ENCODE peak calls at places on chromosomes 16 and 17, in nine cellular contexts. One of them, this sample, is unnamed.

GRCh38 chr16:60304725-60305124 is 1570.6 kb upstream of the GOT2 start:
- DNase-seq in HFF-Myc: no peak
- DNase-seq in heart right ventricle: no peak
- DNase-seq in adrenal gland: no peak
- DNase-seq in ovary: no peak
- DNase-seq in esophagus squamous epithelium: no peak
- DNase-seq in AG04450: no peak
- DNase-seq in breast epithelium: no peak
- DNase-seq in GM06990: no peak
- DNase-seq in this sample: no peak

GRCh38 chr17:35540589-35541404 is 3.3 kb upstream of the SLFN12L start:
- DNase-seq in ovary: no peak
- DNase-seq in adrenal gland: no peak
- DNase-seq in esophagus squamous epithelium: peak; percentile 16
- DNase-seq in heart right ventricle: no peak
- DNase-seq in breast epithelium: no peak
- DNase-seq in AG04450: no peak
- DNase-seq in GM06990: peak; percentile 22
- DNase-seq in HFF-Myc: no peak
- DNase-seq in this sample: no peak

GRCh38 chr16:64910351-64910750 is 211.5 kb downstream of the CDH11 start:
- DNase-seq in esophagus squamous epithelium: no peak
- DNase-seq in adrenal gland: peak; percentile 37
- DNase-seq in GM06990: no peak
- DNase-seq in ovary: peak; percentile 38
- DNase-seq in breast epithelium: no peak
- DNase-seq in heart right ventricle: peak; percentile 30
- DNase-seq in HFF-Myc: peak; percentile 57
- DNase-seq in AG04450: peak; percentile 71
- DNase-seq in this sample: peak; percentile 22

GRCh38 chr16:86987746-86988670 is 329.2 kb downstream of the C16orf95 start:
- DNase-seq in adrenal gland: no peak
- DNase-seq in heart right ventricle: no peak
- DNase-seq in HFF-Myc: no peak
- DNase-seq in GM06990: no peak
- DNase-seq in breast epithelium: peak; percentile 35
- DNase-seq in AG04450: no peak
- DNase-seq in esophagus squamous epithelium: no peak
- DNase-seq in ovary: no peak
- DNase-seq in this sample: no peak

GRCh38 chr17:57699751-57700186 is 45.3 kb downstream of the CCDC182 start:
- DNase-seq in GM06990: no peak
- DNase-seq in breast epithelium: no peak
- DNase-seq in heart right ventricle: no peak
- DNase-seq in HFF-Myc: no peak
- DNase-seq in AG04450: no peak
- DNase-seq in adrenal gland: no peak
- DNase-seq in ovary: no peak
- DNase-seq in esophagus squamous epithelium: no peak
- DNase-seq in this sample: no peak

GRCh38 chr16:85284138-85284897 is 172.0 kb upstream of the CIBAR2 start:
- DNase-seq in AG04450: no peak
- DNase-seq in adrenal gland: no peak
- DNase-seq in breast epithelium: no peak
- DNase-seq in ovary: no peak
- DNase-seq in GM06990: no peak
- DNase-seq in heart right ventricle: no peak
- DNase-seq in HFF-Myc: no peak
- DNase-seq in esophagus squamous epithelium: no peak
- DNase-seq in this sample: no peak

GRCh38 chr17:31413871-31414589 is 22.6 kb downstream of the RAB11FIP4 start:
- DNase-seq in adrenal gland: no peak
- DNase-seq in heart right ventricle: no peak
- DNase-seq in esophagus squamous epithelium: no peak
- DNase-seq in ovary: no peak
- DNase-seq in HFF-Myc: peak; percentile 21
- DNase-seq in breast epithelium: no peak
- DNase-seq in AG04450: peak; percentile 39
- DNase-seq in GM06990: no peak
- DNase-seq in this sample: no peak

GRCh38 chr17:2087597-2088211 is 32.8 kb downstream of the HIC1 start:
- DNase-seq in GM06990: peak; percentile 82
- DNase-seq in breast epithelium: no peak
- DNase-seq in AG04450: no peak
- DNase-seq in HFF-Myc: no peak
- DNase-seq in ovary: no peak
- DNase-seq in adrenal gland: peak; percentile 67
- DNase-seq in esophagus squamous epithelium: no peak
- DNase-seq in heart right ventricle: no peak
- DNase-seq in this sample: no peak

GRCh38 chr16:53061256-53061655 is 6.5 kb downstream of the CHD9 start:
- DNase-seq in heart right ventricle: no peak
- DNase-seq in esophagus squamous epithelium: no peak
- DNase-seq in breast epithelium: no peak
- DNase-seq in HFF-Myc: no peak
- DNase-seq in AG04450: no peak
- DNase-seq in ovary: no peak
- DNase-seq in adrenal gland: no peak
- DNase-seq in GM06990: peak; percentile 45
- DNase-seq in this sample: no peak
- H3K4me3 ChIP-seq in heart right ventricle: no peak overlapping the region
- H3K4me3 ChIP-seq in esophagus squamous epithelium: no peak overlapping the region
- H3K4me3 ChIP-seq in breast epithelium: no peak overlapping the region
- H3K4me3 ChIP-seq in HFF-Myc: no peak overlapping the region
- H3K4me3 ChIP-seq in AG04450: no peak overlapping the region
- H3K4me3 ChIP-seq in ovary: no peak overlapping the region
- H3K4me3 ChIP-seq in adrenal gland: no peak overlapping the region
- H3K4me3 ChIP-seq in GM06990: peak overlapping the region; percentile 50
- H3K4me3 ChIP-seq in this sample: no peak overlapping the region

GRCh38 chr17:46866747-46867146 is 15.4 kb downstream of the WNT9B start:
- DNase-seq in GM06990: no peak
- DNase-seq in HFF-Myc: no peak
- DNase-seq in AG04450: no peak
- DNase-seq in heart right ventricle: no peak
- DNase-seq in esophagus squamous epithelium: no peak
- DNase-seq in ovary: no peak
- DNase-seq in breast epithelium: no peak
- DNase-seq in adrenal gland: no peak
- DNase-seq in this sample: no peak
- TF ChIP-seq CTCF in GM06990: no peak
- TF ChIP-seq CTCF in HFF-Myc: no peak
- TF ChIP-seq CTCF in AG04450: no peak
- TF ChIP-seq CTCF in heart right ventricle: no peak
- TF ChIP-seq CTCF in esophagus squamous epithelium: no peak
- TF ChIP-seq CTCF in ovary: no peak
- TF ChIP-seq CTCF in breast epithelium: no peak
- TF ChIP-seq CTCF in adrenal gland: no peak
- TF ChIP-seq CTCF in this sample: no peak

DNA sequence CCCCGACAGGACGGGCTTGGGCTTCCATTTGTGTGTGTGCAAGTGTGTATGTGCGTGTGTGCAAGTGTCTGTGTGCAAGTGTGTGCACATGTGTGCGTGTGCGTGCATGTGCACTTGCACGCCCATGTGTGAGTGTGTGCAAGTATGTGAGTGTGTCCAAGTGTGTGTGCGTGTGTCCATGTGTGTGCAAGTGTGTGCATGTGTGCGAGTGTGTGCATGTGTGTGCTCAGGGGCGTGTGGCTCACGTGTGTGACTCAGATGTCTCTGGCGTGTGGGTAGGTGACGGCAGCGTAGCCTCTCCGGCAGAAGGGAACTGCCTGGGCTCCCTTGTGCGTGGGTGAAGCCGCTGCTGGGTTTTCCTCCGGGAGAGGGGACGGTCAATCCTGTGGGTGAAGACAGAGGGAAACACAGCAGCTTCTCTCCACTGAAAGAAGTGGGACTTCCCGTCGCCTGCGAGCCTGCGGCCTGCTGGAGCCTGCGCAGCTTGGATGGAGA is 23.1 kb upstream of the ITGAX start:
- DNase-seq in adrenal gland: no peak
- DNase-seq in heart right ventricle: no peak
- DNase-seq in GM06990: no peak
- DNase-seq in HFF-Myc: no peak
- DNase-seq in esophagus squamous epithelium: no peak
- DNase-seq in AG04450: no peak
- DNase-seq in breast epithelium: no peak
- DNase-seq in ovary: no peak
- DNase-seq in this sample: no peak
- H3K4me3 ChIP-seq in adrenal gland: no peak overlapping the region
- H3K4me3 ChIP-seq in heart right ventricle: no peak overlapping the region
- H3K4me3 ChIP-seq in GM06990: no peak overlapping the region
- H3K4me3 ChIP-seq in HFF-Myc: no peak overlapping the region
- H3K4me3 ChIP-seq in esophagus squamous epithelium: no peak overlapping the region
- H3K4me3 ChIP-seq in AG04450: no peak overlapping the region
- H3K4me3 ChIP-seq in breast epithelium: peak overlapping the region; percentile 65
- H3K4me3 ChIP-seq in ovary: no peak overlapping the region
- H3K4me3 ChIP-seq in this sample: no peak overlapping the region

DNA sequence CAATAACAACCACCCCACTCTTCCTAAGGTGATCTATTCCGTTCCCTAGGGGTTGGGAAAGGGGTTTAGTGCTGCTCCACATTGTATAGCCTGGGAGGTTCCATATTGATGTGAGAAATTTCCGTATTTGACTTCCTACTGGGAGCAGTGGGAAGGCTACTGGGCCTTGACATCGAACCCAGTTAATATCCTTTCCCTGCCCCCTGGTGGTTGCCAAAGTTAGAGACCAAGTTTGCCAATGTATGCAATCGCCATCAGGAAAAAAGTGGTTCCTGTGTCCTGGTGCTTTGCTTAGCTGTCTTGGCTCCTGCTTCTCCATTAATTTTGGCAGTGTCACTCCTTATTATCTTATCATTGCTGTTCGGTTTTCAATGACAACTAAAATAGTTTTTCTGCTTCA is 914.9 kb downstream of the KCNJ2 start:
- DNase-seq in GM06990: no peak
- DNase-seq in heart right ventricle: no peak
- DNase-seq in AG04450: no peak
- DNase-seq in adrenal gland: no peak
- DNase-seq in ovary: no peak
- DNase-seq in esophagus squamous epithelium: no peak
- DNase-seq in HFF-Myc: peak; percentile 27
- DNase-seq in breast epithelium: no peak
- DNase-seq in this sample: no peak
- TF ChIP-seq CTCF in GM06990: peak; percentile 44
- TF ChIP-seq CTCF in heart right ventricle: peak; percentile 32
- TF ChIP-seq CTCF in AG04450: peak; percentile 34
- TF ChIP-seq CTCF in adrenal gland: peak; percentile 20
- TF ChIP-seq CTCF in ovary: no peak
- TF ChIP-seq CTCF in esophagus squamous epithelium: no peak
- TF ChIP-seq CTCF in HFF-Myc: peak; percentile 56
- TF ChIP-seq CTCF in breast epithelium: peak; percentile 16
- TF ChIP-seq CTCF in this sample: peak; percentile 29

GRCh38 chr17:66675273-66675990 is 159.5 kb upstream of the CACNG5 start:
- DNase-seq in HFF-Myc: no peak
- DNase-seq in breast epithelium: no peak
- DNase-seq in heart right ventricle: no peak
- DNase-seq in esophagus squamous epithelium: no peak
- DNase-seq in adrenal gland: no peak
- DNase-seq in GM06990: no peak
- DNase-seq in AG04450: no peak
- DNase-seq in ovary: no peak
- DNase-seq in this sample: no peak
- H3K4me3 ChIP-seq in HFF-Myc: no peak overlapping the region
- H3K4me3 ChIP-seq in breast epithelium: peak overlapping the region; percentile 60
- H3K4me3 ChIP-seq in heart right ventricle: no peak overlapping the region
- H3K4me3 ChIP-seq in esophagus squamous epithelium: peak overlapping the region; percentile 36
- H3K4me3 ChIP-seq in adrenal gland: no peak overlapping the region
- H3K4me3 ChIP-seq in GM06990: no peak overlapping the region
- H3K4me3 ChIP-seq in AG04450: no peak overlapping the region
- H3K4me3 ChIP-seq in ovary: no peak overlapping the region
- H3K4me3 ChIP-seq in this sample: no peak overlapping the region

GRCh38 chr17:27566673-27567562 is 64.1 kb upstream of the LGALS9 start:
- DNase-seq in esophagus squamous epithelium: no peak
- DNase-seq in adrenal gland: no peak
- DNase-seq in AG04450: no peak
- DNase-seq in ovary: no peak
- DNase-seq in GM06990: no peak
- DNase-seq in heart right ventricle: no peak
- DNase-seq in HFF-Myc: no peak
- DNase-seq in breast epithelium: no peak
- DNase-seq in this sample: no peak
- TF ChIP-seq CTCF in esophagus squamous epithelium: no peak
- TF ChIP-seq CTCF in adrenal gland: no peak
- TF ChIP-seq CTCF in AG04450: no peak
- TF ChIP-seq CTCF in ovary: no peak
- TF ChIP-seq CTCF in GM06990: no peak
- TF ChIP-seq CTCF in heart right ventricle: no peak
- TF ChIP-seq CTCF in HFF-Myc: no peak
- TF ChIP-seq CTCF in breast epithelium: no peak
- TF ChIP-seq CTCF in this sample: no peak

GRCh38 chr17:28716740-28717577 is 709 bp downstream of the RAB34 start:
- DNase-seq in HFF-Myc: no peak
- DNase-seq in ovary: peak; percentile 75
- DNase-seq in GM06990: peak; percentile 63
- DNase-seq in breast epithelium: no peak
- DNase-seq in adrenal gland: peak; percentile 64
- DNase-seq in esophagus squamous epithelium: no peak
- DNase-seq in AG04450: no peak
- DNase-seq in heart right ventricle: peak; percentile 42
- DNase-seq in this sample: no peak
- H3K4me3 ChIP-seq in HFF-Myc: peak overlapping the region; percentile 99
- H3K4me3 ChIP-seq in ovary: peak overlapping the region; percentile 72
- H3K4me3 ChIP-seq in GM06990: no peak overlapping the region
- H3K4me3 ChIP-seq in breast epithelium: peak overlapping the region; percentile 93
- H3K4me3 ChIP-seq in adrenal gland: peak overlapping the region; percentile 5
- H3K4me3 ChIP-seq in esophagus squamous epithelium: peak overlapping the region; percentile 63
- H3K4me3 ChIP-seq in AG04450: peak overlapping the region; percentile 85
- H3K4me3 ChIP-seq in heart right ventricle: peak overlapping the region; percentile 62
- H3K4me3 ChIP-seq in this sample: peak overlapping the region; percentile 82